ENCODE peak calls at places on chromosome 21, in four cellular contexts. One of them, this sample, is unnamed.

GRCh38 chr21:43782741-43783700 is 6.4 kb upstream of the RRP1 start:
- DNase-seq in GM06990: no peak
- DNase-seq in effector CD4-positive, alpha-beta T cell: no peak
- DNase-seq in mucosa of gallbladder: no peak
- DNase-seq in this sample: no peak

GRCh38 chr21:37210017-37210593 is 57.0 kb downstream of the VPS26C start:
- DNase-seq in mucosa of gallbladder: no peak
- DNase-seq in GM06990: peak
- DNase-seq in effector CD4-positive, alpha-beta T cell: no peak
- DNase-seq in this sample: no peak

GRCh38 chr21:46552865-46553379 is 52.0 kb downstream of the S100B start:
- DNase-seq in GM06990: no peak
- DNase-seq in effector CD4-positive, alpha-beta T cell: no peak
- DNase-seq in mucosa of gallbladder: no peak
- DNase-seq in this sample: no peak

GRCh38 chr21:28893687-28894086 is 99.0 kb downstream of the LTN1 start:
- DNase-seq in GM06990: no peak
- DNase-seq in effector CD4-positive, alpha-beta T cell: no peak
- DNase-seq in mucosa of gallbladder: no peak
- DNase-seq in this sample: no peak

GRCh38 chr21:43866659-43867331 is 1.8 kb downstream of the AGPAT3 start:
- DNase-seq in GM06990: peak
- DNase-seq in mucosa of gallbladder: peak
- DNase-seq in effector CD4-positive, alpha-beta T cell: peak
- DNase-seq in this sample: peak

GRCh38 chr21:29078884-29079765 is 5.7 kb upstream of the CCT8 start:
- DNase-seq in effector CD4-positive, alpha-beta T cell: no peak
- DNase-seq in mucosa of gallbladder: peak
- DNase-seq in GM06990: peak
- DNase-seq in this sample: no peak

GRCh38 chr21:44508711-44509445 is 31.1 kb downstream of the KRTAP10-1 start:
- DNase-seq in effector CD4-positive, alpha-beta T cell: no peak
- DNase-seq in GM06990: no peak
- DNase-seq in mucosa of gallbladder: no peak
- DNase-seq in this sample: no peak

GRCh38 chr21:42233067-42233981 is 14.4 kb downstream of the ABCG1 start:
- DNase-seq in effector CD4-positive, alpha-beta T cell: peak
- DNase-seq in GM06990: peak
- DNase-seq in mucosa of gallbladder: peak
- DNase-seq in this sample: peak

GRCh38 chr21:42558846-42559245 is 45.2 kb downstream of the SLC37A1 start:
- DNase-seq in GM06990: no peak
- DNase-seq in effector CD4-positive, alpha-beta T cell: no peak
- DNase-seq in mucosa of gallbladder: no peak
- DNase-seq in this sample: no peak

GRCh38 chr21:44093761-44094160 is 13.4 kb upstream of the PWP2 start:
- DNase-seq in effector CD4-positive, alpha-beta T cell: no peak
- DNase-seq in GM06990: no peak
- DNase-seq in mucosa of gallbladder: peak
- DNase-seq in this sample: no peak

GRCh38 chr21:28632718-28633408 is 359.8 kb downstream of the LTN1 start:
- DNase-seq in mucosa of gallbladder: no peak
- DNase-seq in GM06990: no peak
- DNase-seq in effector CD4-positive, alpha-beta T cell: no peak
- DNase-seq in this sample: peak

This sample was measured in prostate gland.